ENCODE peak calls at places on chromosomes 3 and 15, in ten cellular contexts. W is AG04450, V is neuronal stem cell, K is thoracic aorta, H is cardiac muscle cell, T is psoas muscle, E is astrocyte, M is adrenal gland, J is heart right ventricle, D is A673. U is an unnamed sample.

GRCh38 chr3:14861031-14861430 is 42.3 kb downstream of the FGD5 start:
- DNase-seq in V (no peak), T (no peak), W (no peak), K (no peak), M (no peak), D (no peak), E (no peak), J (no peak), H (peak), U (no peak)

GRCh38 chr3:133113526-133113925 is 75.3 kb downstream of the TMEM108 start:
- DNase-seq in M (peak), H (no peak), K (no peak), D (no peak), W (no peak), V (no peak), J (no peak), T (no peak), E (peak), U (no peak)

GRCh38 chr3:160564949-160565441 is 376 bp downstream of the KPNA4 start:
- DNase-seq in T (peak), E (peak), J (peak), W (no peak), K (no peak), D (peak), H (peak), V (peak), M (peak), U (no peak)

GRCh38 chr3:140303875-140304274 is 368.9 kb downstream of the CLSTN2 start:
- DNase-seq in H (no peak), D (no peak), J (no peak), E (no peak), V (no peak), M (no peak), W (no peak), K (no peak), T (no peak), U (no peak)

GRCh38 chr3:126389112-126389791 is 5.5 kb upstream of the CFAP100 start:
- DNase-seq in W (peak), H (peak), V (peak), K (peak), E (peak), D (peak), T (peak), J (peak), M (peak), U (peak)

GRCh38 chr3:168457973-168458539 is 362.3 kb upstream of the GOLIM4 start:
- DNase-seq in E (no peak), D (no peak), K (no peak), J (no peak), H (no peak), V (no peak), W (no peak), T (no peak), M (no peak), U (no peak)

GRCh38 chr3:135762188-135762853 is 203.2 kb upstream of the PPP2R3A start:
- DNase-seq in H (no peak), J (no peak), D (no peak), V (no peak), K (no peak), M (no peak), W (no peak), E (no peak), T (no peak), U (no peak)

GRCh38 chr15:31082771-31083393 is 18.6 kb downstream of the TRPM1 start:
- DNase-seq in T (no peak), M (no peak), D (no peak), W (no peak), J (no peak), H (no peak), K (no peak), V (no peak), E (no peak), U (no peak)

GRCh38 chr15:75210867-75211266 is 9.2 kb downstream of the C15orf39 start:
- DNase-seq in V (no peak), E (no peak), J (no peak), D (no peak), H (no peak), M (no peak), K (no peak), W (no peak), T (no peak), U (no peak)

GRCh38 chr15:100919481-100920405 is 586 bp downstream of the LRRK1 start:
- DNase-seq in M (no peak), T (peak), K (no peak), H (peak), E (peak), V (no peak), W (no peak), J (peak), D (peak), U (no peak)

GRCh38 chr15:51499379-51499976 is 123.1 kb downstream of the DMXL2 start:
- DNase-seq in E (peak), H (peak), V (no peak), W (peak), D (peak), J (no peak), T (no peak), K (no peak), M (no peak), U (no peak)

GRCh38 chr15:65833501-65834220 is 35.6 kb upstream of the RAB11A start:
- DNase-seq in E (no peak), M (peak), J (no peak), D (peak), V (no peak), W (no peak), H (no peak), K (no peak), T (peak), U (no peak)

GRCh38 chr15:89104172-89104564 is 15.9 kb downstream of the ABHD2 start:
- DNase-seq in V (no peak), H (peak), E (peak), J (no peak), K (no peak), T (peak), W (no peak), D (no peak), M (peak), U (peak)

GRCh38 chr3:138199847-138200246 is 12.7 kb downstream of the ARMC8 start:
- DNase-seq in E (no peak), H (no peak), K (no peak), V (no peak), J (no peak), T (no peak), W (no peak), M (no peak), D (no peak), U (no peak)

GRCh38 chr3:177228601-177229190 is 31.4 kb upstream of the TBL1XR1 start:
- DNase-seq in E (no peak), H (no peak), M (no peak), W (no peak), V (no peak), T (no peak), K (no peak), D (no peak), J (no peak), U (no peak)

GRCh38 chr15:101702077-101702476 is 22.2 kb downstream of the TARS3 start:
- DNase-seq in J (no peak), E (no peak), H (no peak), D (no peak), M (no peak), K (no peak), W (no peak), V (no peak), T (no peak), U (no peak)

GRCh38 chr15:31396881-31397560 is 70.4 kb downstream of the KLF13 start:
- DNase-seq in E (peak), H (peak), K (peak), D (peak), T (peak), M (peak), W (no peak), V (peak), J (peak), U (no peak)

GRCh38 chr3:38131621-38132369 is 5.1 kb downstream of the ACAA1 start:
- DNase-seq in D (peak), K (no peak), T (no peak), V (peak), H (peak), W (no peak), J (no peak), M (no peak), E (no peak), U (no peak)

GRCh38 chr15:96328101-96328958 is 2.2 kb upstream of the NR2F2 start:
- DNase-seq in W (no peak), T (no peak), E (peak), J (no peak), K (no peak), M (no peak), V (no peak), D (peak), H (no peak), U (no peak)

GRCh38 chr3:13642597-13642996 is 93.7 kb downstream of the FBLN2 start:
- DNase-seq in M (no peak), T (no peak), E (no peak), K (no peak), H (no peak), W (no peak), J (no peak), D (no peak), V (no peak), U (no peak)

GRCh38 chr3:159727506-159727905 is 261.1 kb upstream of the IL12A start:
- DNase-seq in H (peak), E (no peak), V (no peak), T (no peak), W (no peak), J (no peak), D (no peak), M (no peak), K (no peak), U (no peak)

DNA sequence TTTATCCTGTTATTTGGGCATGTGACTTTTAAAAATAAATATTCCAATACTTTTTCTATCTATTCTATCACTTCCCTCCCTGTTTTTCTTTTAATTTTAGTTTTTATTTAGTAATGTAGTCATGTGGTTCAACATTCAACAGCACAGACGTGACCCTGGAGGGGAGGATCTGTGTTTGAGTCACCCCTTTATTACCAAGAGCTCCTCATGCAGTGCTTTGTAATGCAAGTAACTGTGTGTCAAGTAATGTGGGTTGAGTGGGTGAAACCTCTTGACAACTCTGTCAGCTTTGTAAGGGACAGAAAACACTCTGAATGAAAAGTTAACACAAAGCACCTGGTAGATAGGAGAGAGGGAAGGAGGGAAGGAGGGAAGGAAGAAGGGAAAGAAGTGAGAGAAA is 89.7 kb upstream of the FGF12 start:
- DNase-seq in T (no peak), J (no peak), E (peak), W (no peak), V (no peak), K (no peak), H (no peak), M (no peak), D (no peak), U (no peak)
- H3K27ac ChIP-seq in T (no peak), J (no peak), E (peak), W (no peak), V (no peak), K (no peak), H (no peak), M (no peak), D (no peak), U (no peak)

GRCh38 chr15:78054518-78054917 is 23.0 kb downstream of the TBC1D2B start:
- DNase-seq in H (no peak), T (no peak), E (no peak), J (no peak), V (no peak), W (no peak), D (no peak), K (no peak), M (no peak), U (no peak)
- H3K27ac ChIP-seq in H (no peak), T (no peak), E (no peak), J (no peak), V (no peak), W (no peak), D (no peak), K (no peak), M (peak), U (no peak)

DNA sequence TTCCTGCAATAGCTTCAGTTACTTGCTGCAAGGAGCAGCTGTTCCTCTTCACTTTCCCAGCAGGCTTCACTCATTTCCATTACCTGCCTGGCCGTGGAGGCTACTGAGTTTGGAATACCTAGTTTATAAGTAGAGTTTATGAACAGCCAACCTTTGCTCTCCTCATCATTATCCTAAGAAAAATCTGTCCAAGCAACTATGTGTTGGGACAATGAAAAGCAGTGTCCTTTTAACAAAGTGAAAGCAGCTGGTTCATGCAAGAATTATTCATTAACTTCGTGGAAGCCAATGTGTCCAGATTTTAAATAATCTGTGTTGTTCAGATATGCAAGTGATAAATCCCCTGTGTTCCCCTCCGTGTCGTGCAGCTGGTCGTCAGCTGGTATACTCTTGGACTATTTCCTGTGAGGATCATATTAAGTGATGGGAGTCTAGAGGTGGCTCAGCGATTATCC is 39.3 kb upstream of the SSR3 start:
- DNase-seq in M (no peak), W (no peak), E (no peak), V (no peak), D (peak), K (no peak), T (no peak), J (no peak), H (no peak), U (no peak)
- H3K27ac ChIP-seq in M (no peak), W (no peak), E (no peak), V (no peak), D (peak), K (no peak), T (no peak), J (no peak), H (no peak), U (no peak)

GRCh38 chr3:195021674-195022073 is 249.3 kb downstream of the XXYLT1 start:
- DNase-seq in V (no peak), W (no peak), T (no peak), D (no peak), J (no peak), M (no peak), H (no peak), K (no peak), E (no peak), U (no peak)
- H3K27ac ChIP-seq in V (no peak), W (no peak), T (no peak), D (no peak), J (no peak), M (no peak), H (no peak), K (no peak), E (no peak), U (no peak)

GRCh38 chr15:55403531-55403930 is 4.6 kb downstream of the CCPG1 start:
- DNase-seq in T (no peak), W (no peak), E (peak), H (peak), M (no peak), J (no peak), D (peak), K (no peak), V (no peak), U (no peak)
- H3K27ac ChIP-seq in T (peak), W (no peak), E (no peak), H (no peak), M (no peak), J (no peak), D (peak), K (no peak), V (no peak), U (no peak)

DNA sequence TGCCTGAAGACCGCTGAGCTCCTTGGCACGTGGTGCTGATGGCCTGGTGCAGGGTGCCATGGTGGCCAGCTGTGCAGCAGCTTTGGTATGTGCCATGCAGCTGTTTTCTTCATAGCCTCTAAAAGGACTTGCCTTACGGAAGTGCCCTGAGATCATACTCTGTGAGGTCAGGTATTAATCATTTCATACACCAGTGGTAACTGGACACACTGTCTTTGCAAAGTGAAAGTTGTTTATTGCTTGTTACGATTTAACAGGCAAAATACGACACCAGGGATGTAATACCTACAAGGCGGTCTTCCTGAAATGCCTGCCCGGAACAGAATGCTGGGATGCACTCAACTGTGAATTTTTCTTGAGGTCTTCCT is 184.6 kb downstream of the ATP10A start:
- DNase-seq in T (no peak), J (no peak), W (no peak), K (no peak), D (no peak), E (no peak), V (no peak), M (no peak), H (no peak), U (no peak)
- H3K27ac ChIP-seq in T (peak), J (no peak), W (no peak), K (peak), D (no peak), E (no peak), V (no peak), M (no peak), H (no peak), U (no peak)

GRCh38 chr3:49278548-49278947 is 1.5 kb upstream of the C3orf62 start:
- DNase-seq in J (no peak), E (no peak), V (no peak), M (no peak), T (no peak), D (no peak), K (no peak), H (no peak), W (no peak), U (no peak)

GRCh38 chr3:49279376-49279775 is 2.3 kb upstream of the C3orf62 start:
- DNase-seq in T (no peak), E (peak), V (no peak), D (no peak), J (no peak), H (peak), W (no peak), K (no peak), M (no peak), U (no peak)

GRCh38 chr3:49273825-49274532 is 3.1 kb downstream of the C3orf62 start:
- DNase-seq in H (no peak), E (no peak), W (no peak), T (no peak), J (no peak), M (peak), D (no peak), K (no peak), V (no peak), U (no peak)

GRCh38 chr3:49277357-49277723 is 308 bp upstream of the C3orf62 start:
- DNase-seq in V (no peak), D (no peak), T (no peak), M (no peak), K (no peak), J (no peak), H (no peak), W (no peak), E (peak), U (no peak)

DNA sequence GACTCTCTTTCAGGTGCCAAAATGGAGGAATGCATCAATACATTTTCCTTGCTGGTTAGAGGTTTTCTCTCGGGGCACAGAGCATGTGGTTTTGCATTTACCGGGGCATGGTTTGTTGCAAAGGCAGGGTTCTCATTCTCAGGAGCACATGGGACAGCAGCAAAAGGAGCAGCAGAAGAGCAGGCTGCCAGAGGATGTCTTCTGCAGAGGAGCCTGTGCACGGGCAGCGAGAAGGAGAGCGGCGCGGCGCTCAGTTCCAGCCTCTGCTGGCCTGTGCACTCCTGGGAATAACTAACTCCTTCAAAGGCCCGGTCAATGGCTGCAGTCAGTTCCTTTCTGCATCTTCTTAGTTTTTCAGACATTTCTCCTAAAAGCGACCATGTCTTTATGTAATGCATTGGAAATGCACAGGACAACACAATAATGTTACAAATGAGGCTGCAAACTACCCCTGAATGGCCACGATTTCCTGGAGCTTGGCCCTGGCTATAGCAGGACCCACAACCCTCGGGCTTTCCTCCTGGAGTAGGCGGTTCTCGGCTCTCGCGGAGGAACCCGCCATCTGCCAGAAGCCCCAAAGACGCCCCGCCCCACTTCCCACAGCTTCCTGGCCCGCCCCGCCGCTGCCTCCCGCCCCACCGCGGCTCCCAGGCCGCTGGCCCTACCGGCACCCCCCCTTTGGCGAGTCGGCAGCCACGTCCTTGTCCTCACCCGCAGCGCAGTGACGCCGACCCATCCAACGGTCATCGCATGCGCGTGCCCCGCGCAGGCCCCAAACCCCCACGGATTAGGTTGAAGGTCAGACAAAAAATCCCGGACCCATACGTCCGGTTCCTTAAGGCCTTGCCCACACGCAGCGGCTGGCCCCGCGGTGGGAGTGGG is at the start of gene C3orf62:
- DNase-seq in E (peak), H (peak), M (peak), T (peak), W (peak), V (no peak), J (peak), K (peak), D (peak), U (peak)
- H3K27ac ChIP-seq in E (peak), H (peak), M (peak), T (peak), W (peak), V (no peak), J (peak), K (peak), D (peak), U (peak)

GRCh38 chr15:44718927-44719292 is 7.6 kb downstream of the B2M start:
- DNase-seq in K (no peak), D (no peak), V (no peak), T (no peak), W (no peak), E (no peak), M (no peak), H (no peak), J (no peak), U (no peak)

GRCh38 chr15:44715142-44715796 is 4.0 kb downstream of the B2M start:
- DNase-seq in V (no peak), W (no peak), H (no peak), D (no peak), T (no peak), E (no peak), M (no peak), J (no peak), K (no peak), U (no peak)

GRCh38 chr15:44718180-44718926 is 7.0 kb downstream of the B2M start:
- DNase-seq in V (no peak), M (no peak), D (no peak), E (no peak), H (no peak), J (no peak), W (no peak), K (no peak), T (no peak), U (no peak)

GRCh38 chr15:44715797-44716334 is 4.5 kb downstream of the B2M start:
- DNase-seq in E (no peak), H (no peak), D (no peak), K (no peak), V (no peak), J (no peak), M (no peak), W (no peak), T (no peak), U (no peak)

GRCh38 chr15:44716983-44717602 is 5.8 kb downstream of the B2M start:
- DNase-seq in H (no peak), K (no peak), M (no peak), T (no peak), J (no peak), W (no peak), D (no peak), V (no peak), E (no peak), U (no peak)
- H3K27ac ChIP-seq in H (no peak), K (no peak), M (no peak), T (no peak), J (no peak), W (no peak), D (no peak), V (no peak), E (no peak), U (no peak)

U was measured in substantia nigra.